ENCODE peak calls at places on chromosomes 4 and X, in six cellular contexts. One of them, this sample, is unnamed. For H3K36me3, the result is how much of the 10 kb centered on the place peaks cover.

GRCh38 chr4:41814565-41814964 is 66.0 kb upstream of the PHOX2B start:
- DNase-seq in astrocyte: peak
- DNase-seq in Panc1: no peak
- DNase-seq in right lobe of liver: peak
- DNase-seq in colonic mucosa: no peak
- DNase-seq in mammary epithelial cell: peak
- DNase-seq in this sample: no peak

GRCh38 chr4:101019941-101020401 is 327.4 kb downstream of the PPP3CA start:
- DNase-seq in astrocyte: peak
- DNase-seq in Panc1: no peak
- DNase-seq in right lobe of liver: no peak
- DNase-seq in colonic mucosa: peak
- DNase-seq in mammary epithelial cell: peak
- DNase-seq in this sample: peak

GRCh38 chrX:10326578-10326977 is 169.8 kb downstream of the CLCN4 start:
- DNase-seq in astrocyte: no peak
- DNase-seq in Panc1: no peak
- DNase-seq in right lobe of liver: peak
- DNase-seq in colonic mucosa: no peak
- DNase-seq in mammary epithelial cell: no peak
- DNase-seq in this sample: no peak

GRCh38 chrX:151984328-151984727 is 9.9 kb upstream of the GABRE start:
- DNase-seq in astrocyte: peak
- DNase-seq in Panc1: peak
- DNase-seq in right lobe of liver: no peak
- DNase-seq in colonic mucosa: no peak
- DNase-seq in mammary epithelial cell: peak
- DNase-seq in this sample: peak

GRCh38 chrX:107563851-107564250 is 64.5 kb upstream of the PRPS1 start:
- DNase-seq in astrocyte: no peak
- DNase-seq in Panc1: no peak
- DNase-seq in right lobe of liver: no peak
- DNase-seq in colonic mucosa: no peak
- DNase-seq in mammary epithelial cell: no peak
- DNase-seq in this sample: no peak

GRCh38 chr4:45317276-45317675 is 590.9 kb upstream of the GNPDA2 start:
- DNase-seq in astrocyte: no peak
- DNase-seq in Panc1: no peak
- DNase-seq in right lobe of liver: no peak
- DNase-seq in colonic mucosa: no peak
- DNase-seq in mammary epithelial cell: peak
- DNase-seq in this sample: no peak

GRCh38 chr4:154205471-154205870 is 286.1 kb downstream of the DCHS2 start:
- DNase-seq in astrocyte: no peak
- DNase-seq in Panc1: no peak
- DNase-seq in right lobe of liver: no peak
- DNase-seq in colonic mucosa: no peak
- DNase-seq in mammary epithelial cell: no peak
- DNase-seq in this sample: no peak

GRCh38 chr4:39998659-39999345 is 21.1 kb upstream of the PDS5A start:
- DNase-seq in astrocyte: no peak
- DNase-seq in Panc1: no peak
- DNase-seq in right lobe of liver: no peak
- DNase-seq in colonic mucosa: no peak
- DNase-seq in mammary epithelial cell: no peak
- DNase-seq in this sample: no peak

GRCh38 chr4:53592686-53593641 is 1.7 kb upstream of the LNX1 start:
- DNase-seq in astrocyte: peak
- DNase-seq in Panc1: no peak
- DNase-seq in right lobe of liver: no peak
- DNase-seq in colonic mucosa: peak
- DNase-seq in mammary epithelial cell: peak
- DNase-seq in this sample: no peak

GRCh38 chr4:40916880-40917279 is 167.1 kb downstream of the NSUN7 start:
- DNase-seq in astrocyte: no peak
- DNase-seq in Panc1: no peak
- DNase-seq in right lobe of liver: no peak
- DNase-seq in colonic mucosa: peak
- DNase-seq in mammary epithelial cell: no peak
- DNase-seq in this sample: no peak

GRCh38 chrX:130110379-130111219 is at the start of gene ELF4:
- DNase-seq in astrocyte: no peak
- DNase-seq in Panc1: no peak
- DNase-seq in right lobe of liver: peak
- DNase-seq in colonic mucosa: peak
- DNase-seq in mammary epithelial cell: peak
- DNase-seq in this sample: no peak

GRCh38 chrX:41419082-41419481 is 28.1 kb upstream of the NYX start:
- DNase-seq in astrocyte: no peak
- DNase-seq in Panc1: no peak
- DNase-seq in right lobe of liver: no peak
- DNase-seq in colonic mucosa: no peak
- DNase-seq in mammary epithelial cell: no peak
- DNase-seq in this sample: no peak

GRCh38 chrX:9337056-9337455 is 127.8 kb upstream of the TBL1X start:
- DNase-seq in astrocyte: peak
- DNase-seq in Panc1: no peak
- DNase-seq in right lobe of liver: no peak
- DNase-seq in colonic mucosa: no peak
- DNase-seq in mammary epithelial cell: no peak
- DNase-seq in this sample: no peak

GRCh38 chr4:122777846-122778501 is 45.5 kb downstream of the BBS12 start:
- DNase-seq in astrocyte: peak
- DNase-seq in Panc1: no peak
- DNase-seq in right lobe of liver: no peak
- DNase-seq in colonic mucosa: no peak
- DNase-seq in mammary epithelial cell: no peak
- DNase-seq in this sample: peak

GRCh38 chr4:172762902-172763301 is 405.7 kb upstream of the GALNT7 start:
- DNase-seq in astrocyte: no peak
- DNase-seq in Panc1: no peak
- DNase-seq in right lobe of liver: no peak
- DNase-seq in colonic mucosa: no peak
- DNase-seq in mammary epithelial cell: no peak
- DNase-seq in this sample: no peak

GRCh38 chrX:20623448-20623847 is 356.7 kb upstream of the RPS6KA3 start:
- DNase-seq in astrocyte: peak
- DNase-seq in Panc1: no peak
- DNase-seq in right lobe of liver: no peak
- DNase-seq in colonic mucosa: no peak
- DNase-seq in mammary epithelial cell: peak
- DNase-seq in this sample: no peak

GRCh38 chr4:137203601-137204000 is 328.7 kb downstream of the PCDH18 start:
- DNase-seq in astrocyte: peak
- DNase-seq in Panc1: no peak
- DNase-seq in right lobe of liver: no peak
- DNase-seq in colonic mucosa: no peak
- DNase-seq in mammary epithelial cell: no peak
- DNase-seq in this sample: no peak

GRCh38 chrX:2840961-2841360 is 12.2 kb downstream of the GYG2 start:
- DNase-seq in astrocyte: no peak
- DNase-seq in Panc1: no peak
- DNase-seq in right lobe of liver: no peak
- DNase-seq in colonic mucosa: no peak
- DNase-seq in mammary epithelial cell: no peak
- DNase-seq in this sample: no peak

GRCh38 chr4:21192367-21192766 is 492.1 kb downstream of the PACRGL start:
- DNase-seq in astrocyte: no peak
- DNase-seq in Panc1: no peak
- DNase-seq in right lobe of liver: no peak
- DNase-seq in colonic mucosa: no peak
- DNase-seq in mammary epithelial cell: no peak
- DNase-seq in this sample: no peak

GRCh38 chrX:41033299-41033698 is 51.9 kb upstream of the USP9X start:
- DNase-seq in astrocyte: no peak
- DNase-seq in Panc1: no peak
- DNase-seq in right lobe of liver: no peak
- DNase-seq in colonic mucosa: no peak
- DNase-seq in mammary epithelial cell: no peak
- DNase-seq in this sample: no peak

GRCh38 chr4:6777636-6778281 is 4.8 kb upstream of the KIAA0232 start:
- DNase-seq in astrocyte: no peak
- DNase-seq in Panc1: no peak
- DNase-seq in right lobe of liver: no peak
- DNase-seq in colonic mucosa: no peak
- DNase-seq in mammary epithelial cell: no peak
- DNase-seq in this sample: no peak
- TF ChIP-seq CTCF in astrocyte: no peak
- TF ChIP-seq CTCF in Panc1: no peak
- TF ChIP-seq CTCF in right lobe of liver: no peak
- TF ChIP-seq CTCF in colonic mucosa: no peak
- TF ChIP-seq CTCF in mammary epithelial cell: no peak
- TF ChIP-seq CTCF in this sample: no peak

DNA sequence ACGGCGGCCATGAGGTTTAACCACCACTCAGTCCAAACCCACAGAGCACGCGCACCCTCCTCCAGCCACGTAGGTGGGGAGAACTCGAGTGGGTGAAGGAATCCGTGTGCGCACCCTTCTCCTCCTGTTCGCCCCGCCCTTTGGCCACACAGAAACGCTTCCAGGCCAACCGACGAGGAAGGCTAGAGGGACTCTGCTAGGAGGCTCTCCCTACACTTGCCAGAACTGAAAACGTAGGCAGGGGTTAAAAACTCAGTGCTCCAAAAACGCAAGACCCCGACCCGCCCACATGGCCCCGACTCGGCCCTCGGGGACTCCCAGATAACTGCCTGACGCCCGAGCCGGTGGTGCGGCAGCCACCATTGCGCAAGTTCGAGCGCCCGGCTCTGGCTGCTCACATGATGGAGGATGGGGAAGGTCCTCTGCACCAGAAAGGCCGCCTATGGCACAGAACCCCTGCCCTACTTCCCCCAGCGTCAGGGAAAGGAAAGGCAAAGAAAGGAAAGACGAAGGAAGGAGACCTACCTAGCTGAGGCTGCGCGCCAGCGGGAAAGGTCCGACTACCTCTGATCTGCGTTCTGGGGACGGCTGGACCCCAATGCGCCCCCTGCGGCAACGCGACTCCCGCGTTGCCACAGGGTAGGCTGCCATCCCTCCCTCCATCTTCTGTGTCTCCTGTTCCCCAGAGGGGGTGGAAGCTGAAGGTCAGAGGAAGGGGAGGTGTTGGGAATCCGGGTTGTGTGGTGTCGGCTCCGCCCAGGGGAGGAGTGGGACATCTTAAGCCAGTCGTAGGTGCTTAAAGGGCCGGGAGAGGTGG is 201.9 kb upstream of the AGTR2 start:
- DNase-seq in astrocyte: peak
- DNase-seq in Panc1: no peak
- DNase-seq in right lobe of liver: peak
- DNase-seq in colonic mucosa: peak
- DNase-seq in mammary epithelial cell: peak
- DNase-seq in this sample: no peak
- H3K4me3 ChIP-seq in astrocyte: peak
- H3K4me3 ChIP-seq in Panc1: peak
- H3K4me3 ChIP-seq in right lobe of liver: peak
- H3K4me3 ChIP-seq in colonic mucosa: peak
- H3K4me3 ChIP-seq in mammary epithelial cell: peak
- H3K4me3 ChIP-seq in this sample: peak

GRCh38 chr4:5755161-5755560 is 44.2 kb downstream of the EVC start:
- DNase-seq in astrocyte: no peak
- DNase-seq in Panc1: no peak
- DNase-seq in right lobe of liver: no peak
- DNase-seq in colonic mucosa: peak
- DNase-seq in mammary epithelial cell: no peak
- DNase-seq in this sample: no peak
- H3K36me3 ChIP-seq in astrocyte: under half
- H3K36me3 ChIP-seq in Panc1: under half
- H3K36me3 ChIP-seq in right lobe of liver: under half
- H3K36me3 ChIP-seq in colonic mucosa: under half
- H3K36me3 ChIP-seq in mammary epithelial cell: under half
- H3K36me3 ChIP-seq in this sample: under half

DNA sequence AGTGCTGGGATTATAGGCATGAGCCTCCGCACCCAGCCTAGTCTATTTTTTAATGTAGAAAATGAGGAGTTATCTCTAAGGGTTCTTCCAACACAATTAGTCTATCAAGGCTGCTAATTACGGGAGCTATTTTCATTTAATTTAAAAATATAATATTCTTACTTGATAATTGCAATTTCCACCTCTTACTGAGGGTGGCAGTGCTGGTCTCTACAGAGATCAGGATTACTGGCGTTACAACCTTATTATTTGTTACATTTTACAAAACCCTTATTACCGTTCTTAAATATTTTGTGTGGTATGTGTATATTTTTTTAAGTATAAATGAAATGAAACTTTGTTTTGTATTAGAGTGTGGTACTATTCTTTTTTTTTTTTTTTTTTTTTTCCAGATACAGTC is 17.6 kb upstream of the GK start:
- DNase-seq in astrocyte: no peak
- DNase-seq in Panc1: no peak
- DNase-seq in right lobe of liver: no peak
- DNase-seq in colonic mucosa: no peak
- DNase-seq in mammary epithelial cell: no peak
- DNase-seq in this sample: no peak
- TF ChIP-seq CTCF in astrocyte: peak
- TF ChIP-seq CTCF in Panc1: peak
- TF ChIP-seq CTCF in right lobe of liver: peak
- TF ChIP-seq CTCF in colonic mucosa: peak
- TF ChIP-seq CTCF in mammary epithelial cell: peak
- TF ChIP-seq CTCF in this sample: peak

DNA sequence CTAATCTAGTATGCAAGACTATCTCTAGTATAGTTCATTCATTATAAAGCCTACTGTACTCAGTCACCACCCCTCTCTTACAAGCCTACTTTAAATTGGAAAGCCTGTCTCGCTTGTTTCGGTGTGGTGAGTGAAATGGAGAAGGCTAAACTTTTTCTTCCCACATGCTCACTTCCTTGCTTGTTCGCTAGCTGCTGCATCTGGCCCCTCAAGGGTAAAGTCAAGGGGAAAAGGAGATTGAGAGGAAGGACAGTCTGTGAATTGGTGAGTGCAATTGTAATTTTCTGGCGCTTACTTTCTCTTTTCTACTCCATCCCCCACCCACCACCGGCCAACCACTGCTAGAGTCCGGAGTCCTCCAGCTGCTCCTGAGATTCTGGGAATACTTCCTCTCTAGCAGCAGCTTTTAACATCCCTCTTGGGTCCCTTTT is 12.1 kb upstream of the ARAP2 start:
- DNase-seq in astrocyte: no peak
- DNase-seq in Panc1: no peak
- DNase-seq in right lobe of liver: no peak
- DNase-seq in colonic mucosa: no peak
- DNase-seq in mammary epithelial cell: no peak
- DNase-seq in this sample: no peak
- H3K4me3 ChIP-seq in astrocyte: no peak
- H3K4me3 ChIP-seq in Panc1: no peak
- H3K4me3 ChIP-seq in right lobe of liver: no peak
- H3K4me3 ChIP-seq in colonic mucosa: no peak
- H3K4me3 ChIP-seq in mammary epithelial cell: no peak
- H3K4me3 ChIP-seq in this sample: no peak

GRCh38 chr4:8433181-8433580 is 7.3 kb downstream of the ACOX3 start:
- DNase-seq in astrocyte: no peak
- DNase-seq in Panc1: no peak
- DNase-seq in right lobe of liver: no peak
- DNase-seq in colonic mucosa: no peak
- DNase-seq in mammary epithelial cell: no peak
- DNase-seq in this sample: no peak
- H3K36me3 ChIP-seq in astrocyte: under half
- H3K36me3 ChIP-seq in Panc1: under half
- H3K36me3 ChIP-seq in right lobe of liver: under half
- H3K36me3 ChIP-seq in colonic mucosa: under half
- H3K36me3 ChIP-seq in mammary epithelial cell: under half
- H3K36me3 ChIP-seq in this sample: under half

GRCh38 chr4:168877779-168878491 is 132.1 kb downstream of the CBR4 start:
- DNase-seq in astrocyte: no peak
- DNase-seq in Panc1: no peak
- DNase-seq in right lobe of liver: peak
- DNase-seq in colonic mucosa: peak
- DNase-seq in mammary epithelial cell: peak
- DNase-seq in this sample: no peak
- TF ChIP-seq CTCF in astrocyte: no peak
- TF ChIP-seq CTCF in Panc1: no peak
- TF ChIP-seq CTCF in right lobe of liver: no peak
- TF ChIP-seq CTCF in colonic mucosa: no peak
- TF ChIP-seq CTCF in mammary epithelial cell: no peak
- TF ChIP-seq CTCF in this sample: no peak